ENCODE peak calls at places on chromosomes 1 and 21, in nine cellular contexts. C is fibroblast of the conjunctiva; M is kidney epithelial cell; Y is NCI-H345; A is GM03348; U is AG08395; F is CD8-positive, alpha-beta memory T cell; O is T-helper 2 cell; H is adrenal gland. X is an unnamed sample.

GRCh38 chr1:20883766-20884165 is 96.7 kb upstream of the HP1BP3 start:
- DNase-seq in C (no peak), M (no peak), Y (no peak), A (peak), U (no peak), F (no peak), O (no peak), H (no peak), X (no peak)

GRCh38 chr1:93774707-93775106 is 93.1 kb upstream of the BCAR3 start:
- DNase-seq in C (no peak), M (no peak), Y (no peak), A (no peak), U (peak), F (no peak), O (no peak), H (no peak), X (no peak)

GRCh38 chr1:151166506-151166956 is 587 bp downstream of the SCNM1 start:
- DNase-seq in C (peak), M (no peak), Y (no peak), A (peak), U (peak), F (no peak), O (no peak), H (peak), X (no peak)

GRCh38 chr1:36988741-36989193 is 45.5 kb downstream of the GRIK3 start:
- DNase-seq in C (no peak), M (no peak), Y (peak), A (no peak), U (no peak), F (no peak), O (no peak), H (no peak), X (no peak)

GRCh38 chr1:119136401-119136800 is 4.1 kb downstream of the WARS2 start:
- DNase-seq in C (no peak), M (no peak), Y (no peak), A (peak), U (peak), F (no peak), O (no peak), H (no peak), X (no peak)

GRCh38 chr1:24909388-24909898 is 20.6 kb downstream of the RUNX3 start:
- DNase-seq in C (peak), M (peak), Y (no peak), A (peak), U (peak), F (no peak), O (no peak), H (peak), X (no peak)

GRCh38 chr1:41323243-41323642 is 38.0 kb upstream of the FOXO6 start:
- DNase-seq in C (no peak), M (no peak), Y (no peak), A (no peak), U (no peak), F (no peak), O (no peak), H (no peak), X (no peak)

GRCh38 chr1:6474815-6475282 is 8.9 kb upstream of the TNFRSF25 start:
- DNase-seq in C (no peak), M (no peak), Y (no peak), A (no peak), U (no peak), F (no peak), O (no peak), H (no peak), X (no peak)

GRCh38 chr1:185156321-185156853 is 366 bp downstream of the TRMT1L start:
- DNase-seq in C (no peak), M (no peak), Y (no peak), A (no peak), U (no peak), F (no peak), O (no peak), H (peak), X (no peak)

GRCh38 chr21:20971296-20971921 is 26.8 kb upstream of the NCAM2 start:
- DNase-seq in C (peak), M (peak), Y (peak), A (peak), U (peak), F (no peak), O (no peak), H (peak), X (peak)

GRCh38 chr1:201025571-201026002 is 2.1 kb upstream of the KIF21B start:
- DNase-seq in C (no peak), M (peak), Y (no peak), A (no peak), U (no peak), F (no peak), O (no peak), H (peak), X (no peak)

GRCh38 chr1:7778133-7778628 is 5.9 kb upstream of the PER3 start:
- DNase-seq in C (no peak), M (no peak), Y (no peak), A (no peak), U (no peak), F (no peak), O (no peak), H (no peak), X (no peak)

GRCh38 chr1:245690946-245691456 is 536.2 kb downstream of the KIF26B start:
- DNase-seq in C (no peak), M (no peak), Y (no peak), A (no peak), U (no peak), F (no peak), O (no peak), H (no peak), X (no peak)

GRCh38 chr1:109767596-109768334 is 4.0 kb upstream of the EPS8L3 start:
- DNase-seq in C (no peak), M (no peak), Y (no peak), A (no peak), U (no peak), F (no peak), O (no peak), H (peak), X (no peak)

GRCh38 chr21:32333953-32334673 is 35.5 kb downstream of the MRAP start:
- DNase-seq in C (no peak), M (no peak), Y (no peak), A (no peak), U (no peak), F (no peak), O (no peak), H (no peak), X (peak)

GRCh38 chr1:172719066-172719627 is 60.2 kb downstream of the FASLG start:
- DNase-seq in C (no peak), M (no peak), Y (no peak), A (peak), U (no peak), F (no peak), O (no peak), H (no peak), X (no peak)

GRCh38 chr1:15153184-15153841 is at the start of gene TMEM51:
- DNase-seq in C (no peak), M (no peak), Y (peak), A (peak), U (peak), F (no peak), O (no peak), H (peak), X (peak)